ENCODE peak calls at places on chromosomes 3 and 15, in ten cellular contexts. O is colonic mucosa; A is neuronal stem cell; S is endothelial cell of umbilical vein; X is body of pancreas; Q is psoas muscle; K is mammary epithelial cell; D is kidney; J is effector memory CD4-positive, alpha-beta T cell; P is OCI-LY7. V is an unnamed sample. For H3K4me1, the result is how much of the 10 kb centered on the place peaks cover.

GRCh38 chr3:66486646-66487045 is 14.2 kb downstream of the LRIG1 start:
- DNase-seq in X (no peak), S (peak), A (no peak), O (no peak), Q (no peak), P (no peak), D (no peak), K (no peak), J (no peak), V (no peak)

GRCh38 chr3:107916166-107916565 is 174.7 kb downstream of the CD47 start:
- DNase-seq in S (no peak), D (no peak), P (no peak), J (no peak), X (no peak), K (no peak), O (no peak), Q (no peak), A (no peak), V (no peak)

GRCh38 chr3:124985358-124985757 is 50.8 kb upstream of the MUC13 start:
- DNase-seq in A (no peak), D (no peak), O (peak), X (no peak), S (no peak), P (no peak), Q (no peak), K (peak), J (no peak), V (no peak)

GRCh38 chr3:150345021-150345538 is 63.0 kb upstream of the TSC22D2 start:
- DNase-seq in X (peak), A (no peak), J (no peak), S (no peak), D (peak), Q (no peak), O (peak), K (peak), P (no peak), V (peak)

GRCh38 chr3:114745322-114746240 is 401.5 kb downstream of the ZBTB20 start:
- DNase-seq in Q (no peak), D (no peak), K (peak), P (no peak), S (no peak), O (peak), A (no peak), J (no peak), X (peak), V (peak)

GRCh38 chr3:38099518-38099917 is 37.4 kb downstream of the ACAA1 start:
- DNase-seq in K (no peak), Q (no peak), J (no peak), D (no peak), X (no peak), O (no peak), P (no peak), A (peak), S (no peak), V (no peak)

GRCh38 chr3:114635878-114636277 is 342.1 kb downstream of the TIGIT start:
- DNase-seq in A (no peak), D (no peak), Q (no peak), X (no peak), K (no peak), O (no peak), P (no peak), S (no peak), J (no peak), V (no peak)

GRCh38 chr15:37289109-37289765 is 188.9 kb upstream of the MEIS2 start:
- DNase-seq in Q (no peak), X (no peak), A (no peak), P (peak), S (no peak), K (peak), J (no peak), O (no peak), D (no peak), V (no peak)

GRCh38 chr15:96720251-96720650 is 389.8 kb downstream of the NR2F2 start:
- DNase-seq in K (no peak), J (no peak), A (no peak), P (no peak), D (no peak), O (no peak), S (no peak), X (no peak), Q (no peak), V (no peak)

GRCh38 chr15:60801336-60801735 is 322.4 kb upstream of the ICE2 start:
- DNase-seq in Q (no peak), X (no peak), J (no peak), A (no peak), P (no peak), S (no peak), O (no peak), D (no peak), K (no peak), V (no peak)

GRCh38 chr15:60804551-60804950 is 325.6 kb upstream of the ICE2 start:
- DNase-seq in Q (no peak), D (no peak), K (no peak), X (no peak), P (no peak), S (no peak), J (no peak), O (no peak), A (no peak), V (no peak)

GRCh38 chr15:60800729-60801072 is 321.8 kb upstream of the ICE2 start:
- DNase-seq in P (no peak), O (no peak), S (no peak), J (no peak), A (no peak), D (no peak), X (no peak), K (no peak), Q (no peak), V (no peak)

GRCh38 chr15:60804986-60805949 is 326.3 kb upstream of the ICE2 start:
- DNase-seq in D (no peak), P (no peak), X (peak), Q (peak), J (no peak), O (no peak), K (peak), A (no peak), S (peak), V (no peak)

DNA sequence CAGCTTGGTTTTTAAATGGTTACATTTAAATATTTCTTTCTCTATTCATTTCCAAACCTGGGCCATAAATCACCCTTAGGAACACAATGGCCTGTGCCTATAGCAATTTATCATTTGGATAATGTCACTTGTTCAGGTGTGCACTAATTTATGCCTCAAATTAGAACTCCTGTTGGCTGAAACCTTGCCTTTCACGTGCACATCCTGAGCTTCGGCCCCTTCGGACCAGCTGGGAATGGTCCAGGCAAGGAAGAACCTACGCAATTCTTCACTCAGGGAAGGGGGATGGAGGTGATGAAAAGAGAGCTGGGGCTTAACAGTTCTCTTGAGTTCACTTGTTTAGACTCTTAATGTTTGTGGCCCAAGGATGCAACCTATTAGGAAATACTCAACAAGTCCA is 324.1 kb upstream of the ICE2 start:
- DNase-seq in Q (no peak), O (no peak), P (no peak), A (no peak), X (no peak), S (no peak), K (no peak), J (no peak), D (no peak), V (no peak)
- H3K4me1 ChIP-seq in Q (under half), O (under half), P (under half), A (under half), X (under half), S (under half), K (under half), J (half or more), D (under half), V (under half)

DNA sequence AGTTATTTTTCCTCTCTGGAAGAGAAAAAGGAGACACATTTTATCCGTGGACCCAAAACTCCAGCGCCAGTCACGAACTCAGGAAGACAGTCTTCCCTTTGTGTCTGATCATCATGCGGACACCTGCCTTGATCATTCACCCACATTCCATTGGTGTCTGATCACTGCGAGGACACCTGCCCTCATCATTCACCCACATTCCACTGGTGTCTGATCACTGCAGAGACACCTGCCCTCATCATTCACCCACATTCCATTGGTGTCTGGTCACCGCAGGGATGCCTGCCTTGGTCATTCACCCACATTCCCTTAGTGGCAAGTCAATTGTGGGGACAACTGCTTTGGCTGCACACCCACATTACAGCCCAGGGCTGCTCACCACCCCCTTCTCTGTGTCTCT is 148.9 kb downstream of the ROBO1 start:
- DNase-seq in J (no peak), O (no peak), Q (no peak), K (peak), D (no peak), X (no peak), P (no peak), A (no peak), S (no peak), V (no peak)
- H3K27ac ChIP-seq in J (no peak), O (no peak), Q (no peak), K (no peak), D (no peak), X (no peak), P (no peak), A (no peak), S (no peak), V (no peak)

GRCh38 chr3:141425523-141426233 is 57.4 kb downstream of the ZBTB38 start:
- DNase-seq in O (no peak), P (no peak), K (no peak), Q (no peak), A (no peak), D (no peak), X (no peak), S (no peak), J (no peak), V (no peak)
- H3K4me3 ChIP-seq in O (no peak), P (no peak), K (no peak), Q (no peak), A (no peak), D (no peak), X (no peak), S (no peak), J (no peak), V (no peak)

GRCh38 chr3:17062736-17063135 is 178.0 kb downstream of the PLCL2 start:
- DNase-seq in X (no peak), K (no peak), Q (no peak), O (no peak), A (no peak), J (no peak), P (no peak), D (no peak), S (no peak), V (no peak)
- H3K4me1 ChIP-seq in X (under half), K (under half), Q (under half), O (under half), A (under half), J (under half), P (under half), D (under half), S (under half), V (under half)

DNA sequence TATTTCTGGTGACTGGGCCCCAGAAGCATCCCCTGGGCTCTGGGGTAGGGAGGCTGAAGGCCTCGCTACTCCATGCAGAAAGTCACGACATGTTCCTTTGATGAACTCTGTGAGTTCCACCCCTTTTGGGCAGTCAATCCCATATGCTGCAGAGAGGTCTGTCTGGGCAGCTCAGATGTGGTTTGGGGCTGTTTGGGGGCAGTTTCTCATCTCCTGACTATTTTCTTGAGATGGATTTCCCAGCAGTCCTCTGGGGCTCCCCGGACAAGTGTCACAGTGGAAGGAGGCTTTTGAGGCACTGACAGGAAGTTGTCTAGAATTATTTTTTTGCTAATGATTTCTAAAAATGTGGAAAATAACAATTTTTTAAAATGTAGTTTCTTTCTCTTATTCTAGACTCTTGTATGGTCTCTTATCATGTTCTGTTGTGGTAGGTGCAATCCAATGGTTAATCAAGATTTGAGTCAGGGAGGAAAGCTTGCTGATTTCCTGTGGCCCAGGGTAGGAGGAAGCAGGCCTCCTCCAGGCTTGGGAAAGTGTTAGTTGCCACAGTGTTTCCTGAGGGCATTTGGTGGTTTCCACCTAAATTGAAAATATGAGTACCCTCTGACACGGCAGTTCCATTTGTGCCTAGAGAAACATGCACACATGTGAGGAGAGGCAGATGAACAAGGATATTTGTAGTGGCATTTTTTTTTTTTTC is 19.9 kb upstream of the TATDN2 start:
- DNase-seq in A (no peak), D (no peak), O (no peak), K (peak), P (no peak), J (no peak), S (peak), X (no peak), Q (no peak), V (no peak)
- H3K27ac ChIP-seq in A (no peak), D (no peak), O (no peak), K (no peak), P (peak), J (no peak), S (peak), X (no peak), Q (no peak), V (peak)

V was measured in small intestine.